ENCODE peak calls at places on chromosomes 6 and 20, in five cellular contexts. I, F, P, B and K are unnamed samples.

GRCh38 chr6:65999288-65999791 is 292.3 kb upstream of the EYS start:
- DNase-seq in B (no peak), P (no peak), F (no peak), I (no peak), K (no peak)

GRCh38 chr20:29079769-29080690 is 2177.4 kb upstream of the DEFB115 start:
- DNase-seq in P (no peak), F (peak; percentile 68), I (no peak), B (peak; percentile 94), K (no peak)

GRCh38 chr6:104639671-104640070 is 220.0 kb downstream of the HACE1 start:
- DNase-seq in F (no peak), B (no peak), P (no peak), I (peak; percentile 21), K (no peak)

GRCh38 chr20:19974621-19975435 is 42.3 kb upstream of the NAA20 start:
- DNase-seq in P (no peak), B (peak; percentile 77), F (no peak), I (no peak), K (no peak)

GRCh38 chr6:21769405-21769851 is 175.9 kb downstream of the SOX4 start:
- DNase-seq in P (no peak), I (no peak), B (no peak), F (no peak), K (peak; percentile 91)

GRCh38 chr20:46631874-46632446 is 19.3 kb downstream of the SLC13A3 start:
- DNase-seq in F (no peak), B (no peak), I (no peak), P (no peak), K (no peak)

GRCh38 chr6:35181933-35182612 is 31.7 kb upstream of the SCUBE3 start:
- DNase-seq in P (peak; percentile 86), F (no peak), B (peak; percentile 72), I (no peak), K (peak; percentile 73)

GRCh38 chr20:53103124-53103523 is 131.0 kb downstream of the TSHZ2 start:
- DNase-seq in I (no peak), F (no peak), P (no peak), B (no peak), K (no peak)

GRCh38 chr6:31958741-31959739 is at the start of the genes NELFE and SKIC2:
- DNase-seq in P (peak; percentile 95), F (peak; percentile 92), B (peak; percentile 96), I (peak; percentile 93), K (peak; percentile 99)

GRCh38 chr6:159535629-159536028 is 157.4 kb downstream of the SOD2 start:
- DNase-seq in F (no peak), B (no peak), I (no peak), P (no peak), K (no peak)

GRCh38 chr6:79469381-79470246 is 67.6 kb downstream of the LCA5 start:
- DNase-seq in B (no peak), I (no peak), P (no peak), F (no peak), K (no peak)

GRCh38 chr6:13286185-13286584 is 42.2 kb downstream of the TBC1D7 start:
- DNase-seq in B (no peak), I (no peak), P (no peak), F (no peak), K (no peak)

GRCh38 chr6:650098-650497 is 6.8 kb downstream of the HUS1B start:
- DNase-seq in P (no peak), B (no peak), F (no peak), I (no peak), K (peak; percentile 63)

GRCh38 chr20:43920797-43921196 is 6.1 kb downstream of the TOX2 start:
- DNase-seq in F (no peak), I (no peak), P (no peak), B (no peak), K (no peak)

GRCh38 chr6:169097336-169098052 is 156.2 kb downstream of the THBS2 start:
- DNase-seq in B (no peak), P (no peak), I (no peak), F (no peak), K (no peak)

GRCh38 chr20:46221271-46221670 is 87.0 kb downstream of the CDH22 start:
- DNase-seq in F (no peak), P (no peak), B (no peak), I (no peak), K (no peak)

GRCh38 chr6:163098827-163099469 is 315.6 kb upstream of the QKI start:
- DNase-seq in B (no peak), F (no peak), P (no peak), I (no peak), K (peak; percentile 12)

GRCh38 chr6:29968130-29968529 is 25.8 kb downstream of the HLA-A start:
- DNase-seq in I (no peak), F (no peak), B (peak; percentile 13), P (peak; percentile 40), K (peak; percentile 27)

GRCh38 chr20:5153612-5154542 is 27.1 kb downstream of the CDS2 start:
- DNase-seq in B (no peak), P (peak; percentile 63), F (no peak), I (no peak), K (no peak)

GRCh38 chr20:610130-611046 is at the start of gene TCF15:
- DNase-seq in F (no peak), P (no peak), B (no peak), I (no peak), K (peak; percentile 85)

GRCh38 chr20:52230406-52230805 is 38.8 kb upstream of the ZFP64 start:
- DNase-seq in F (no peak), I (no peak), B (peak; percentile 52), P (no peak), K (no peak)

GRCh38 chr6:78526432-78526831 is 340.9 kb upstream of the IRAK1BP1 start:
- DNase-seq in B (no peak), F (no peak), I (no peak), P (no peak), K (peak; percentile 12)

GRCh38 chr20:42955713-42956112 is 234.0 kb downstream of the PTPRT start:
- DNase-seq in P (no peak), B (no peak), F (no peak), I (no peak), K (no peak)

GRCh38 chr20:2108987-2109386 is 7.4 kb downstream of the STK35 start:
- DNase-seq in P (peak; percentile 7), I (no peak), B (peak; percentile 45), F (peak; percentile 45), K (no peak)

GRCh38 chr20:48421547-48421946 is 406.3 kb downstream of the PREX1 start:
- DNase-seq in B (no peak), P (no peak), F (no peak), I (no peak), K (no peak)

GRCh38 chr6:157974967-157975366 is 6.7 kb upstream of the SYNJ2 start:
- DNase-seq in B (no peak), P (no peak), F (no peak), I (no peak), K (no peak)

GRCh38 chr6:109878291-109878690 is 99.8 kb upstream of the GPR6 start:
- DNase-seq in F (no peak), P (no peak), B (no peak), I (no peak), K (no peak)

GRCh38 chr6:34106900-34107299 is 39.0 kb downstream of the GRM4 start:
- DNase-seq in F (no peak), I (no peak), P (no peak), B (no peak), K (no peak)

GRCh38 chr6:56995347-56995746 is 40.4 kb downstream of the BEND6 start:
- DNase-seq in P (peak; percentile 19), B (peak; percentile 6), I (no peak), F (no peak), K (peak; percentile 68)

GRCh38 chr6:43180985-43181384 is 1.0 kb upstream of the CUL9 start:
- DNase-seq in B (no peak), P (no peak), F (no peak), I (no peak), K (peak; percentile 49)

GRCh38 chr20:5745416-5745968 is 4.7 kb upstream of the SHLD1 start:
- DNase-seq in I (no peak), B (no peak), F (no peak), P (no peak), K (no peak)

GRCh38 chr6:150624199-150624598 is 24.5 kb downstream of the PLEKHG1 start:
- DNase-seq in I (no peak), B (no peak), F (no peak), P (no peak), K (no peak)
- H3K4me1 ChIP-seq in I (peaks cover 15% of the 10 kb centered on the region), B (no peaks in the 10 kb centered on the region), F (no peaks in the 10 kb centered on the region), P (no peaks in the 10 kb centered on the region), K (no peaks in the 10 kb centered on the region)

GRCh38 chr6:106913676-106914280 is 60.8 kb downstream of the CD24 start:
- DNase-seq in P (no peak), B (no peak), F (no peak), I (peak; percentile 63), K (no peak)
- TF ChIP-seq REST in P (no peak), B (no peak), F (no peak), I (no peak), K (no peak)

DNA sequence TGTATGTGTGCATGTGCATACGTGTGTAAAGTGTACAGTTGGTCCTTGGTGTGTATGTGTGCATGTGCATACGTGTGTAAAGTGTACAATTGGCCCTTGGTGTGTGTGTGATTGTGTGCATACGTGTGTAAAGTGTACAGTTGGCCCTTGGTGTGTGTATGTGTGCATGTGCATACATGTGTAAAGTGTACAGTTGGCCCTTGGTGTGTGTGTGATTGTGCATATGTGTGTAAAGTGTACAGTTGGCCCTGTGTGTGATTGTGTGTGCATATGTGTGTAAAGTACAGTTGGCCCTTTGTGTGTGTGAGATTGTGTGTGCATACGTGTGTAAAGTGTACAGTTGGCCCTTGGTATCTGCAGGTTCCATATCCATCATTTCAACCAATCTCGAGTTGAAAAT is 5.1 kb upstream of the LIME1 start:
- DNase-seq in P (no peak), B (no peak), F (no peak), I (no peak), K (no peak)
- H3K4me1 ChIP-seq in P (peaks cover 3% of the 10 kb centered on the region), B (no peaks in the 10 kb centered on the region), F (peaks cover 13% of the 10 kb centered on the region), I (peaks cover 61% of the 10 kb centered on the region), K (no peaks in the 10 kb centered on the region)

GRCh38 chr6:101089640-101090039 is 208.5 kb upstream of the ASCC3 start:
- DNase-seq in B (no peak), F (no peak), I (no peak), P (no peak), K (no peak)

GRCh38 chr6:101083533-101084172 is 202.5 kb upstream of the ASCC3 start:
- DNase-seq in I (no peak), B (peak; percentile 90), P (no peak), F (peak; percentile 82), K (peak; percentile 57)

GRCh38 chr6:101085327-101085726 is 204.2 kb upstream of the ASCC3 start:
- DNase-seq in B (no peak), I (no peak), P (no peak), F (no peak), K (peak; percentile 30)

GRCh38 chr6:101088594-101088993 is 207.5 kb upstream of the ASCC3 start:
- DNase-seq in P (no peak), F (no peak), I (no peak), B (no peak), K (no peak)

DNA sequence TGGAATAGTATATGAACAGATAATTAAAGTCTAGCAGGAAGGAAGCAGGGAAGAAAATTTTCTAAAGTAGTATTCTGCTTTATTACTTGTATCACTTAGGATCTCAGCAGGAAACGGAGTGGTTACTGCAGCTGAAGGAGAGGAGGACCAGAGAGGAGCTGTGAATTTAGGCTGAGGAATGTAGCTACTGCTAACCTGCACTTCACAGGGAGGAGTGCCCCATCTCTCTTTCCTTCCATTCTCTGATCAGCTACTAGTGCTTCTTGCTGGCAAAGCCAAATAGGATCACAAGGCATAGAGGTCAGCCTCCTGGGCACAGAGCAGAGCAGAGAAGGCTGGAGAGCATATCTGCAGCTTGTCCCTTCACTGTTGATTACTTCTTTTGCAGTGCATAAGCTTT is 205.3 kb upstream of the ASCC3 start:
- DNase-seq in F (no peak), I (no peak), P (no peak), B (no peak), K (peak; percentile 69)
- TF ChIP-seq REST in F (no peak), I (no peak), P (no peak), B (no peak), K (no peak)